ENCODE peak calls at places on chromosomes 6 and 20, in five cellular contexts. Z is epithelial cell of esophagus, Y is pancreas, S is progenitor cell of endocrine pancreas, V is ovary. O is an unnamed sample.
A peak's percentile ranks its signal among the peaks of the same experiment; 100 is the strongest.

GRCh38 chr20:2300002-2300401 is 4.2 kb downstream of the TGM3 start:
- DNase-seq in Z (no peak), Y (no peak), S (no peak), V (no peak), O (no peak)

GRCh38 chr6:132596201-132596600 is 6.7 kb upstream of the TAAR5 start:
- DNase-seq in Z (no peak), Y (no peak), S (no peak), V (no peak), O (no peak)

GRCh38 chr6:15901141-15902115 is 227.5 kb upstream of the MYLIP start:
- DNase-seq in Z (peak; percentile 44), Y (no peak), S (no peak), V (no peak), O (no peak)

GRCh38 chr6:456887-457286 is 65.3 kb downstream of the IRF4 start:
- DNase-seq in Z (no peak), Y (no peak), S (no peak), V (no peak), O (no peak)

GRCh38 chr6:128069180-128069579 is 168.3 kb upstream of the THEMIS start:
- DNase-seq in Z (no peak), Y (no peak), S (no peak), V (no peak), O (peak; percentile 57)

GRCh38 chr6:155174576-155175174 is 89.1 kb upstream of the CLDN20 start:
- DNase-seq in Z (peak; percentile 86), Y (no peak), S (peak; percentile 36), V (no peak), O (peak; percentile 86)

GRCh38 chr6:100112855-100113508 is 119.0 kb upstream of the MCHR2 start:
- DNase-seq in Z (no peak), Y (no peak), S (no peak), V (no peak), O (no peak)

GRCh38 chr6:9161731-9162130 is 726.4 kb upstream of the SLC35B3 start:
- DNase-seq in Z (no peak), Y (no peak), S (no peak), V (no peak), O (no peak)

GRCh38 chr6:142883011-142883410 is 62.0 kb downstream of the HIVEP2 start:
- DNase-seq in Z (no peak), Y (no peak), S (no peak), V (no peak), O (peak; percentile 49)

GRCh38 chr20:1346322-1346969 is 17.5 kb upstream of the SDCBP2 start:
- DNase-seq in Z (no peak), Y (no peak), S (no peak), V (no peak), O (no peak)

GRCh38 chr6:2951723-2952122 is 19.6 kb downstream of the SERPINB6 start:
- DNase-seq in Z (no peak), Y (no peak), S (no peak), V (no peak), O (no peak)

GRCh38 chr6:38234141-38234540 is 405.6 kb downstream of the BTBD9 start:
- DNase-seq in Z (no peak), Y (no peak), S (no peak), V (no peak), O (no peak)
- TF ChIP-seq CTCF in Z (no peak), Y (no peak), S (no peak), V (no peak), O (no peak)

GRCh38 chr20:25248501-25249172 is 752 bp downstream of the PYGB start:
- DNase-seq in Z (peak; percentile 44), Y (peak; percentile 72), S (peak; percentile 28), V (peak; percentile 33), O (peak; percentile 23)
- TF ChIP-seq CTCF in Z (no peak), Y (no peak), S (peak; percentile 1), V (no peak), O (no peak)

DNA sequence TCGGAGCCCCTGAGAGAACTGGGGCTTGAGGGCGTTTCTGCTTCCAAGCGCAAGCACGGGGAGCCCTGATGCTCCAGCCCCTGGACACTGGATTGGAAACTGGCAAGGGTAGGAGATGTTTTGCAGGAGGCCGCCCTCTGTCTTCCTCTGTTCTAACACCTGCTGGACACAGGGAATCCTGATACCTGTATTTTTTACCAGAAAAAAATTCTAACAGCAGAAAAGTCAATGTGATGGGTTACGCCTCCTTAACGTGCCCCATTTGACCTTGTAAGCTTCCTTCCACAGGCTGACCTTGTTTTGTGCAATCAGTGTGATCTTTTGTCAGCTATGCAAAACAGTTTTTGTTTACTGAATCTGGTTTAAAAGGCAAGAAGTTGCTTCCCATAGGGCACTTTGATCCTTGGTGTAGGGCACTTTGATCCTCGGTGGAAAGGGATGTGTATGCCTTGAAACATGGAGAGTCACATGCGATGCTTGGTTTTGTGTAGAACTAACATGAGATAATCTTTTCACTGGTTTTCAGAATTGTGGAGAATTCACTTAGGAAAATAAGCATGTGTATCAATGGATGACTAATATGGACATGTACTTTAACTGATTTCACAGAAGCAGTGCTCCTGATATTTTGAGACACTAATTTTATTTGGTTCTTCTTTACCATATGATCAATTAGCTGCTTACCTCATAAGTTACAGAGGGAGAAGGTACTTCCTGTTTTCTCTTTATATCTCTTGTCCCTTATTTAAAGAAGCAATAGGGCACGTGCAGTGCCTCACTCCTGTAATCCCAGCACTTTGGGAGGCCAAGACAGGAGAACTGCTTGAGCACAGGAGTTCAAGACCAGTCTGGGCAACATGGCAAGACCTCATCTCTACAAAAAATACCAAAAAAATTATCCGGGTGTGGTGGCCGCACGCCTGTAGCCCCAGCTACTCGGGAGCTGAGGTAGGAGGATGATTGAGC is 59.9 kb upstream of the MAP3K4 start:
- DNase-seq in Z (no peak), Y (no peak), S (no peak), V (no peak), O (no peak)
- TF ChIP-seq CTCF in Z (no peak), Y (no peak), S (no peak), V (no peak), O (no peak)

DNA sequence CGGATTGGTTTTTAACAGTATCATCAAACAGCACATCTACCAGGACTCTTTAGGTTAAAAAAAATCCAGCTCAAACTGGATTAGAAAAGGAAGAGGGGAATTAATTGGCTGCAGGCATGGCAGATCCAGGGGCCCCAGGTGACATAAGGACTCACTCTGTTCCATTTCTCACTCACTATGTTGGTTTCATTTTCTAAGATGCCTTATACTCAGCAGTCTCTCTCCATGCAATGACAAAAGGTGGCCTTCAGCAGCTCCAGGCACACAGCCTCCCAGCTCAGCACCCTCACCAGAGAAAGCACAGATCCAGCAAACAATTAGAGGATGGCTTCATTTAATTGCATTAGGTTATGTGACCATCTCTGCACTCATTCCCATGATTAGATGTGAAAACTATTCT is 243.0 kb downstream of the CDH26 start:
- DNase-seq in Z (no peak), Y (no peak), S (no peak), V (no peak), O (no peak)
- TF ChIP-seq CTCF in Z (no peak), Y (no peak), S (no peak), V (no peak), O (no peak)

DNA sequence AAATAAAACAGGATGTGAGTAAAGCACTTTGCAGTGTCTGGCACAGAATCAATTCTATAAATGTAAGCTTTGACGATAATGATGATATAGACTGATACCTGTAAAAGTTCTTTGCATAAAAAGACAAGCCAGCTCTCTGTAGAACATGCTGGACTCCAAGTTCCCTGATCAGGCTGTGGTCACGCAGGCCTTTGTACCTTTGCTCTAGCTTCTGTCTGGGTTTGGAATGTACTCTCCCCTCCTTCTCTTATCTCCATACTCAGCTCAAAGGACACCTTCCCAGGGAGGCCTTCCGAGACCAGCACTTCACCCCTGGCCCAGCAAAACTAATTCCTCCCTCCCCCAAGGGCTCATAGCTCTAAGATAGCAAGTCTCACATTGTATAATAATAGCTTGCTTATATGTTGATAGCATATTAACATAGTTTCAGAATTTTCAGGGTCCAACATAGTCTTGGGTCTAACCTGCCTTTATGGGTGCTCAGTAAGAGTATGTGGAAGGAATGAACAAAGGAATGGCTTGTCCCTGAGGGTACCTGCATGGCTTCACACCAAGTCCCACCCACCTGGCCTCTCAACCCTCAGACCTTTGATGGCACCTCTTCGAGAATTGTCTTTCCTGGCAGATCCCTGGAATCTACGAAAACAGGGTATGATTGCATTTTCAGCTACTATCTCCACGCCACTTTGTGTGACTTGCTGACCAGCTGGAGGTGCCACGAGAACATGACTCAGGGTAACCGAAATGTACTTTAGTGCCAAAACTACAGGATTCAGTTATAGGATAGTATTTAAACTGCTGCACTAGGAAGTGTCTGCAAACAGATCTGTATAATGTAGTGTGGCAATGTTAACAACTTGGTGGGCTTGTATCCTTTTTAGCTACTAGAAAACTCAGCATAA is 41.7 kb upstream of the PIM1 start:
- DNase-seq in Z (peak; percentile 51), Y (no peak), S (no peak), V (no peak), O (peak; percentile 50)
- TF ChIP-seq CTCF in Z (no peak), Y (no peak), S (no peak), V (no peak), O (no peak)

DNA sequence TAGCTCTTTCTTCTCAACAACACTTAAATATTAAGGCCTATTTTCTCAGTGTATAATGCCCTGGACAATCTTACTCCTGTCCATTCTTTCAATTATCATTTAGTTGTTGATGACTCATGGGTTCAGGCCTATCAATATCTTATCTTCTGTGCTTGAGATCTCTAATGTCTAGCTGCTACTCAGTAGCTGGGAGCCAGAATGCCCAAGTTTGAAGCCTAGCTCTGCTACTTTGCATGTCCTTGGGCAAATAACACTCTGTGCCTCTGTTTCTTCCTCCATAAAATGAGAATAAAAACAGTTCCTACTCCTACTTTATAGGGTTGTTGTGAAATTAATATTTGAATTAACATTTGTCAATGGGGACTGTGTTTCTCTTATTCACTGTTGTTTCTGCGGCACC is 69.5 kb downstream of the MAN1A1 start:
- DNase-seq in Z (no peak), Y (no peak), S (no peak), V (no peak), O (no peak)
- TF ChIP-seq CTCF in Z (no peak), Y (no peak), S (no peak), V (no peak), O (no peak)

GRCh38 chr20:6898928-6899327 is 131.4 kb downstream of the BMP2 start:
- DNase-seq in Z (no peak), Y (no peak), S (no peak), V (no peak), O (no peak)
- TF ChIP-seq CTCF in Z (no peak), Y (no peak), S (no peak), V (no peak), O (no peak)